ENCODE peak calls at places on chromosomes 4 and X, in five cellular contexts. F, M, D, E and A are unnamed samples.

GRCh38 chrX:103197721-103198306 is 17.1 kb upstream of the BEX4 start:
- DNase-seq in F (no peak), D (peak), E (peak), M (no peak), A (no peak)

GRCh38 chr4:84632092-84632491 is 49.2 kb downstream of the CDS1 start:
- DNase-seq in E (no peak), F (no peak), D (peak), M (no peak), A (no peak)

GRCh38 chrX:131854586-131854985 is 168.5 kb upstream of the STK26 start:
- DNase-seq in F (no peak), D (peak), E (peak), M (no peak), A (no peak)

GRCh38 chr4:152680988-152681731 is 1.4 kb upstream of the TMEM154 start:
- DNase-seq in E (peak), D (peak), F (no peak), M (no peak), A (no peak)

GRCh38 chr4:81896936-81897335 is 425.2 kb upstream of the RASGEF1B start:
- DNase-seq in E (no peak), D (no peak), F (no peak), M (no peak), A (no peak)

GRCh38 chr4:183610613-183611012 is 48.4 kb downstream of the RWDD4 start:
- DNase-seq in M (no peak), D (no peak), F (no peak), E (no peak), A (no peak)

GRCh38 chr4:154490589-154491340 is 834 bp downstream of the DCHS2 start:
- DNase-seq in E (peak), D (no peak), M (peak), F (peak), A (no peak)

GRCh38 chr4:184386271-184386781 is 88.0 kb downstream of the IRF2 start:
- DNase-seq in D (no peak), M (no peak), E (peak), F (no peak), A (no peak)

GRCh38 chr4:158722291-158722916 is 792 bp downstream of the PPID start:
- DNase-seq in E (peak), D (peak), M (no peak), F (no peak), A (peak)

GRCh38 chr4:4637710-4638109 is 95.9 kb upstream of the STX18 start:
- DNase-seq in F (no peak), M (no peak), E (no peak), D (no peak), A (no peak)

GRCh38 chrX:50691820-50692219 is 122.2 kb downstream of the SHROOM4 start:
- DNase-seq in E (peak), D (peak), M (no peak), F (no peak), A (no peak)

GRCh38 chr4:133148690-133149363 is at the start of gene PCDH10:
- DNase-seq in F (peak), M (peak), D (peak), E (peak), A (peak)

GRCh38 chr4:8729408-8730149 is 137.0 kb downstream of the CPZ start:
- DNase-seq in F (no peak), M (no peak), E (no peak), D (no peak), A (no peak)

GRCh38 chrX:66074920-66075879 is 35.3 kb upstream of the VSIG4 start:
- DNase-seq in E (no peak), F (no peak), D (no peak), M (peak), A (no peak)

GRCh38 chr4:83013420-83013867 is 2.8 kb upstream of the LIN54 start:
- DNase-seq in E (no peak), M (no peak), F (no peak), D (no peak), A (no peak)

GRCh38 chr4:182724414-182724813 is 192.8 kb downstream of the DCTD start:
- DNase-seq in D (no peak), M (no peak), F (no peak), E (no peak), A (no peak)

GRCh38 chr4:147054241-147054902 is 108.7 kb upstream of the TTC29 start:
- DNase-seq in F (no peak), E (no peak), D (no peak), M (no peak), A (no peak)

GRCh38 chr4:48258845-48259397 is 10.7 kb downstream of the TEC start:
- DNase-seq in F (no peak), E (no peak), M (no peak), D (no peak), A (no peak)

GRCh38 chrX:103747199-103747598 is 29.4 kb upstream of the PLP1 start:
- DNase-seq in D (no peak), F (no peak), E (no peak), M (no peak), A (no peak)

GRCh38 chrX:1477801-1478458 is 25.2 kb upstream of the ASMTL start:
- DNase-seq in F (no peak), E (no peak), D (no peak), M (peak), A (no peak)

GRCh38 chr4:36177946-36178345 is 66.4 kb downstream of the ARAP2 start:
- DNase-seq in D (peak), M (no peak), F (no peak), E (no peak), A (no peak)

GRCh38 chr4:110865611-110866254 is 242.9 kb upstream of the PITX2 start:
- DNase-seq in D (no peak), E (no peak), M (no peak), F (no peak), A (no peak)

GRCh38 chrX:134026732-134027311 is 41.4 kb upstream of the GPC3 start:
- DNase-seq in M (no peak), D (peak), F (no peak), E (peak), A (no peak)

GRCh38 chr4:154004028-154004427 is 215.1 kb upstream of the SFRP2 start:
- DNase-seq in F (no peak), D (peak), M (no peak), E (no peak), A (no peak)

GRCh38 chr4:107755841-107756356 is 35.9 kb upstream of the PAPSS1 start:
- DNase-seq in D (peak), M (no peak), F (no peak), E (peak), A (no peak)

GRCh38 chr4:48603366-48604003 is 113.4 kb downstream of the ZAR1 start:
- DNase-seq in M (no peak), E (no peak), F (no peak), D (no peak), A (no peak)

GRCh38 chr4:59685626-59686025 is 1514.5 kb upstream of the ADGRL3 start:
- DNase-seq in F (no peak), M (no peak), D (no peak), E (no peak), A (no peak)

GRCh38 chr4:85901500-85901899 is 426.6 kb downstream of the ARHGAP24 start:
- DNase-seq in D (peak), E (no peak), F (no peak), M (no peak), A (no peak)

GRCh38 chrX:85994228-85994627 is 53.1 kb downstream of the CHM start:
- DNase-seq in F (no peak), D (peak), M (no peak), E (no peak), A (no peak)

GRCh38 chr4:12875640-12876243 is 608.4 kb downstream of the RAB28 start:
- DNase-seq in E (no peak), D (no peak), M (no peak), F (no peak), A (no peak)

GRCh38 chr4:94550352-94550751 is 98.6 kb downstream of the PDLIM5 start:
- DNase-seq in M (no peak), D (no peak), F (no peak), E (no peak), A (no peak)

GRCh38 chr4:43763029-43763610 is 685.5 kb downstream of the KCTD8 start:
- DNase-seq in M (no peak), D (no peak), F (no peak), E (peak), A (no peak)

GRCh38 chr4:163378661-163379060 is 35.0 kb downstream of the NPY5R start:
- DNase-seq in M (no peak), F (no peak), D (peak), E (no peak), A (no peak)

GRCh38 chrX:44580466-44580865 is 37.8 kb upstream of the FUNDC1 start:
- DNase-seq in D (peak), F (no peak), M (no peak), E (no peak), A (no peak)

GRCh38 chr4:94653095-94653649 is 104.6 kb upstream of the BMPR1B start:
- DNase-seq in E (peak), F (no peak), M (no peak), D (no peak), A (no peak)

GRCh38 chrX:1190596-1191145 is 21.8 kb downstream of the CRLF2 start:
- DNase-seq in D (no peak), F (peak), E (no peak), M (no peak), A (no peak)

GRCh38 chr4:52976523-52977230 is 114.6 kb downstream of the RASL11B start:
- DNase-seq in D (no peak), E (no peak), F (no peak), M (no peak), A (no peak)

GRCh38 chr4:106358899-106359298 is 9.7 kb downstream of the GIMD1 start:
- DNase-seq in D (peak), M (no peak), F (no peak), E (no peak), A (no peak)

GRCh38 chr4:66091801-66092200 is 421.5 kb upstream of the EPHA5 start:
- DNase-seq in F (no peak), M (no peak), D (no peak), E (no peak), A (no peak)

GRCh38 chr4:41070516-41071281 is 143.6 kb downstream of the APBB2 start:
- DNase-seq in D (peak), E (no peak), F (no peak), M (no peak), A (no peak)

GRCh38 chr4:25234390-25235367 is 846 bp downstream of the PI4K2B start:
- DNase-seq in F (peak), D (peak), M (peak), E (peak), A (no peak)
- H3K27ac ChIP-seq in F (peak), D (peak), M (peak), E (peak), A (peak)

GRCh38 chr4:172650758-172651495 is 517.7 kb upstream of the GALNT7 start:
- DNase-seq in M (no peak), D (no peak), F (no peak), E (no peak), A (no peak)
- H3K27ac ChIP-seq in M (no peak), D (no peak), F (no peak), E (no peak), A (no peak)

GRCh38 chr4:176780995-176781738 is 11.6 kb downstream of the VEGFC start:
- DNase-seq in D (no peak), M (no peak), F (no peak), E (no peak), A (no peak)
- H3K27ac ChIP-seq in D (no peak), M (no peak), F (no peak), E (no peak), A (no peak)

GRCh38 chrX:107117993-107118321 is 665 bp downstream of the RBM41 start:
- DNase-seq in F (no peak), M (no peak), D (peak), E (peak), A (no peak)
- H3K27ac ChIP-seq in F (peak), M (no peak), D (no peak), E (no peak), A (no peak)

DNA sequence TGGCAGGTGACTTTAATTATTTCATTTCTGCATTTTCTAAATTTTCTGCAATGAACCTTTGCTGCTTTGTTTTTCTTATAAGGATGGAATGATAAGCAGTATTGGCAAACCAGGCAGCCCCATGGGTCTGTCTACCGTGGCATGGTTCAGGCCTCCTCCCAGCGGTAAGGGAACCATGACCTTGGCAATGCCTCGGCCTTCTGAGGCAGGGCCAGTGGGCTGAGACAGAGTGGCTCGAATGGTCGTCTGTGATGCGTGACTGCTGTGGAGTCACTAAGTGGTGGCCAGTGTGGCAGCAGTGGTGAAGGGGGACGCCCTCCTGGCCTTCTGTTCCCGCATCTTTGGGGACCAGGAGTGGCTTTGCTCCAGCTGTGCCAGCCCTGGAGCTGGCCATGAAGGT is 43.6 kb upstream of the GRPEL1 start:
- DNase-seq in E (no peak), D (no peak), M (peak), F (no peak), A (no peak)
- H3K27ac ChIP-seq in E (no peak), D (no peak), M (no peak), F (no peak), A (no peak)

DNA sequence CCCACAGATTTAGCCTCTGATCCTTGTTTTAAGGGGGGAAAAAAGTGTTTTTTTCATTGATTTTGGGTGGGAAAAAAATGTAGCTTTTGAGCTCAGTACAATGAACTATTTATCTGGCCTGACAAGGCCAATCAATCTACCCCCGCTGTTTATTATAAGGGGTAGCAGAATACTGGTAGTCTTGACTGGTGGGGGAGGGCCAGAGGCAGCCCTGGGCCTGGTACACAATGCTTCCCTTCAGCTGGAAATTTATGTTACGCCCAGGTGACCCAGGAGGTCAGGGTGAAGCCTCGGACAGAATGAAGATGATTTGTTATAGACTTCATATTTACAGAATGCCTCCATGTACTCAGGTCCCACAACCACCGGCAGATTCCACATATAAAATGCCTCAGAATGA is 143.2 kb downstream of the SH3KBP1 start:
- DNase-seq in D (no peak), M (no peak), E (no peak), F (no peak), A (no peak)
- H3K27ac ChIP-seq in D (no peak), M (no peak), E (no peak), F (no peak), A (no peak)

GRCh38 chrX:130788786-130789581 is 114.0 kb downstream of the ENOX2 start:
- DNase-seq in E (no peak), D (no peak), M (no peak), F (no peak), A (no peak)
- H3K27ac ChIP-seq in E (no peak), D (no peak), M (no peak), F (no peak), A (no peak)

DNA sequence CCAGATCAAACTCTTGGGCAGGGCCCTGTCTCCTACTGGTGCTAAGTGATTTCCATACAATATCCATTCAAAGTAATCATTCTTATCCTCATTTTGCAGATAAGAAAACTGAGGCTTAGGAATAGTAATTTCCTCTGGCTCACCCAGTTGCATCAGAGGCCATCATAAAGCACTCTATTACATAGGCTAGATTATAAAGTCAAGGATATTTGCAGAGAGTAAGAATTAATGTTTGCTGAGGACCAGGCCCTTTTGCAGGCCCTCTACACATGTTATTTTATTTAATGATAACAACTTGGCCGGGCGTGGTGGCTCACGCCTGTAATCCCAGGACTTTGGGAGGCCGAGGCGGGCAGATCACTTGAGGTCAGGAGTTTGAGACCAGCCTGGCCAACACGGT is 316.8 kb downstream of the ZNF674 start:
- DNase-seq in D (no peak), M (no peak), F (no peak), E (peak), A (no peak)
- H3K27ac ChIP-seq in D (no peak), M (no peak), F (no peak), E (no peak), A (no peak)